ENCODE peak calls at places on chromosomes 1 and 21, in nine cellular contexts. M, P, E, K, Q, D, S, I and B are unnamed samples.

GRCh38 chr1:226216056-226216455 is 7.4 kb upstream of the MIXL1 start:
- DNase-seq in M (no peak), P (no peak), E (no peak), K (no peak), Q (no peak), D (no peak), S (no peak), I (no peak), B (no peak)

GRCh38 chr21:42151148-42152074 is 67.5 kb upstream of the ABCG1 start:
- DNase-seq in M (no peak), P (no peak), E (no peak), K (no peak), Q (no peak), D (no peak), S (peak), I (no peak), B (no peak)

GRCh38 chr21:45431781-45432572 is 27.0 kb downstream of the COL18A1 start:
- DNase-seq in M (no peak), P (no peak), E (no peak), K (no peak), Q (no peak), D (no peak), S (no peak), I (no peak), B (no peak)

GRCh38 chr1:235407419-235407818 is 40.2 kb downstream of the TBCE start:
- DNase-seq in M (no peak), P (no peak), E (no peak), K (no peak), Q (no peak), D (no peak), S (no peak), I (no peak), B (no peak)

GRCh38 chr1:173195596-173196088 is 11.5 kb downstream of the TNFSF4 start:
- DNase-seq in M (no peak), P (no peak), E (no peak), K (no peak), Q (no peak), D (peak), S (no peak), I (no peak), B (no peak)

GRCh38 chr1:116987256-116987555 is 14.4 kb upstream of the CD101 start:
- DNase-seq in M (peak), P (peak), E (no peak), K (peak), Q (peak), D (no peak), S (no peak), I (peak), B (no peak)

GRCh38 chr1:94928293-94928939 is 1.5 kb upstream of the CNN3 start:
- DNase-seq in M (no peak), P (no peak), E (no peak), K (no peak), Q (no peak), D (no peak), S (no peak), I (no peak), B (no peak)

GRCh38 chr1:156675715-156676311 is 1.4 kb downstream of the NES start:
- DNase-seq in M (no peak), P (no peak), E (no peak), K (no peak), Q (no peak), D (no peak), S (no peak), I (no peak), B (no peak)

GRCh38 chr1:91499904-91500755 is 521 bp upstream of the CDC7 start:
- DNase-seq in M (no peak), P (peak), E (no peak), K (no peak), Q (no peak), D (no peak), S (no peak), I (no peak), B (no peak)

GRCh38 chr1:55696891-55697290 is 481.7 kb upstream of the USP24 start:
- DNase-seq in M (no peak), P (no peak), E (no peak), K (no peak), Q (no peak), D (no peak), S (no peak), I (no peak), B (no peak)

GRCh38 chr1:223298706-223299105 is 65.3 kb downstream of the SUSD4 start:
- DNase-seq in M (no peak), P (no peak), E (no peak), K (no peak), Q (no peak), D (no peak), S (no peak), I (no peak), B (no peak)

GRCh38 chr1:71587961-71588360 is 507.1 kb upstream of the ZRANB2 start:
- DNase-seq in M (no peak), P (peak), E (no peak), K (peak), Q (no peak), D (no peak), S (no peak), I (no peak), B (peak)

GRCh38 chr1:227895828-227896685 is 51.7 kb downstream of the WNT9A start:
- DNase-seq in M (peak), P (no peak), E (no peak), K (no peak), Q (no peak), D (no peak), S (peak), I (no peak), B (no peak)

GRCh38 chr1:1294250-1294890 is 13.4 kb downstream of the ACAP3 start:
- DNase-seq in M (no peak), P (no peak), E (no peak), K (no peak), Q (no peak), D (no peak), S (no peak), I (no peak), B (no peak)

GRCh38 chr1:226029568-226030225 is 30.6 kb upstream of the SDE2 start:
- DNase-seq in M (no peak), P (no peak), E (no peak), K (no peak), Q (no peak), D (no peak), S (no peak), I (no peak), B (no peak)

GRCh38 chr21:43188712-43189151 is 19.9 kb downstream of the CRYAA start:
- DNase-seq in M (peak), P (no peak), E (no peak), K (no peak), Q (no peak), D (no peak), S (peak), I (no peak), B (no peak)

GRCh38 chr1:207059881-207060280 is 6.8 kb downstream of the PFKFB2 start:
- DNase-seq in M (no peak), P (no peak), E (no peak), K (no peak), Q (no peak), D (no peak), S (no peak), I (no peak), B (no peak)

GRCh38 chr1:150168960-150169565 is 19.3 kb downstream of the PLEKHO1 start:
- DNase-seq in M (no peak), P (peak), E (no peak), K (peak), Q (peak), D (peak), S (peak), I (no peak), B (no peak)

GRCh38 chr1:64595871-64596515 is 126.1 kb downstream of the CACHD1 start:
- DNase-seq in M (no peak), P (no peak), E (no peak), K (no peak), Q (no peak), D (no peak), S (no peak), I (no peak), B (no peak)

GRCh38 chr1:161098161-161099068 is at the start of gene KLHDC9:
- DNase-seq in M (peak), P (peak), E (peak), K (peak), Q (peak), D (peak), S (peak), I (peak), B (peak)

GRCh38 chr1:53025034-53025777 is 36.8 kb upstream of the PODN start:
- DNase-seq in M (no peak), P (peak), E (no peak), K (peak), Q (no peak), D (no peak), S (peak), I (no peak), B (no peak)

GRCh38 chr1:186304982-186305949 is 69.8 kb downstream of the TPR start:
- DNase-seq in M (no peak), P (peak), E (no peak), K (peak), Q (peak), D (peak), S (no peak), I (peak), B (no peak)